ENCODE peak calls at places on chromosome X, in five cellular contexts. O, Q, S, M and I are unnamed samples.

GRCh38 chrX:73849054-73849453 is 286.1 kb downstream of the CHIC1 start:
- DNase-seq in O (no peak), Q (no peak), S (no peak), M (no peak), I (no peak)

GRCh38 chrX:36640232-36640631 is 367.9 kb upstream of the FAM47C start:
- DNase-seq in O (no peak), Q (no peak), S (no peak), M (no peak), I (no peak)

GRCh38 chrX:122220644-122221373 is 963.3 kb upstream of the GRIA3 start:
- DNase-seq in O (peak), Q (no peak), S (no peak), M (no peak), I (no peak)

GRCh38 chrX:153794897-153795816 is 689 bp downstream of the SSR4 start:
- DNase-seq in O (no peak), Q (peak), S (no peak), M (no peak), I (no peak)

GRCh38 chrX:103780701-103781402 is 4.2 kb downstream of the PLP1 start:
- DNase-seq in O (no peak), Q (no peak), S (no peak), M (no peak), I (no peak)

GRCh38 chrX:132292753-132293152 is 73.5 kb upstream of the RAP2C start:
- DNase-seq in O (peak), Q (peak), S (peak), M (peak), I (peak)

GRCh38 chrX:149512225-149512885 is 7.2 kb upstream of the IDS start:
- DNase-seq in O (peak), Q (peak), S (peak), M (peak), I (peak)

GRCh38 chrX:104254442-104255115 is at the start of gene ESX1:
- DNase-seq in O (peak), Q (peak), S (peak), M (peak), I (no peak)

GRCh38 chrX:46903458-46904242 is 8.6 kb upstream of the JADE3 start:
- DNase-seq in O (peak), Q (peak), S (peak), M (peak), I (peak)

GRCh38 chrX:64698317-64698716 is 277.9 kb downstream of the ZC4H2 start:
- DNase-seq in O (no peak), Q (no peak), S (no peak), M (no peak), I (no peak)

GRCh38 chrX:79290596-79290995 is 76.5 kb downstream of the ITM2A start:
- DNase-seq in O (no peak), Q (no peak), S (no peak), M (no peak), I (no peak)

GRCh38 chrX:132023896-132024386 is 839 bp downstream of the STK26 start:
- DNase-seq in O (no peak), Q (no peak), S (no peak), M (no peak), I (peak)

GRCh38 chrX:120299928-120300327 is 11.3 kb downstream of the TMEM255A start:
- DNase-seq in O (peak), Q (no peak), S (no peak), M (no peak), I (no peak)

GRCh38 chrX:20001615-20002014 is 10.8 kb upstream of the BCLAF3 start:
- DNase-seq in O (peak), Q (no peak), S (no peak), M (no peak), I (no peak)

GRCh38 chrX:34555481-34555880 is 101.6 kb downstream of the TMEM47 start:
- DNase-seq in O (no peak), Q (no peak), S (no peak), M (no peak), I (no peak)

GRCh38 chrX:153687121-153688039 is at the start of gene SLC6A8:
- DNase-seq in O (peak), Q (peak), S (peak), M (peak), I (peak)

GRCh38 chrX:149073464-149073863 is 431.6 kb downstream of the IDS start:
- DNase-seq in O (no peak), Q (peak), S (peak), M (no peak), I (no peak)

GRCh38 chrX:129953334-129953648 is 29.1 kb upstream of the BCORL1 start:
- DNase-seq in O (peak), Q (no peak), S (no peak), M (no peak), I (no peak)
- H3K4me3 ChIP-seq in O (no peak), Q (no peak), S (peak), M (no peak), I (no peak)

DNA sequence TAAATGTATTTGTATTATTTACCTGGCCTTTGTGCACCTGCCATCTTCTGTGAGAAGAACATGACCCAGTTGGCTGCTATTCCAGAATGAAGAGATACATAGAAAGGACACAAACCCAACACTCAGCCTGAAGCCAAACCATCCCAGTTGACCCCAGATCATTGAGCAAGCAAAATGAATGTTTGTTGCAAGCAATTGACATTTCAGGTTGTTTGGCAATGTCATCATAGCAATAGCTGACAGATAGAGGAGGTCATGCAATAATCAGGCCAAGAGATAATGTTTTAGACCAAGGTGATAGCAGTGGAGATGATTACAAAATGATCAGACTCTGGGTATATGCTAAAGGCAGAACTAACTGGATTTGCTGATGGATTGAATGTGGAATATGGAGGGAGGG is 71.2 kb upstream of the TMEM164 start:
- DNase-seq in O (no peak), Q (no peak), S (no peak), M (no peak), I (no peak)
- H3K4me3 ChIP-seq in O (no peak), Q (no peak), S (no peak), M (no peak), I (no peak)

DNA sequence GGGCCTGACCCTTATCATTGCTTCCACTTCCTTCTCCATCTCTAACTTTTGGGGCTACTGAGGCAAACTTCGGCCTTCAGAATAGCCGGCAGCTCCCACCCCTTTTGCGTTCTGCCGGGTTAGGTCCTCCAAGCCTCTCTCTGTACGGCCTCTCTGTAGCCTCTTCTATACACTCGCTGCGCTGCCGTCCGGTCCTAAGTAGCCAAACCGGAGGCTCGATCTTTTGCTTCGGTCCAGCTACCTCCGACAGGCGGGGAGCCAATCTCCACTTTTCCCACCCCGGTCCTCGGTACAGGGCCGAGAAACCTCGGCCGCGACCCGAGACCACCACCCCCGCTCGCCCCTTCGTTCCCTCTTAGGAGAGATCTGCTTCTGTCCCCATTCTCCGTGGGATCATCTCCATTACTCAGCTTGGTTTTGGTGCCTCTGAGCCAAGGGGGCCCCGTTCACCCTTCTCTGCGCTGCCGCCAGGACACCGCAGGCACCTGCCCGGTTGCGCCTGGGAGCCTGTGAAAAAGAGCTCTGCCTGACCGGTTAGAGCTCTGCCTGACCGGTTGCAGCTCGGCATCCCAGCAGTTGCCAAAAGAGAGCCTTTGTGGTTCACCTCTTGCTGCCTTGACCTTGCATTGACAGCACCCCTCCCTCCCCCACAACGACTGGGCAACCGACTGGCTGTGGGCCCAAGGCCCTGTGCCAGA is 1.0 kb upstream of the HTR2C start:
- DNase-seq in O (peak), Q (no peak), S (no peak), M (no peak), I (no peak)
- H3K4me3 ChIP-seq in O (no peak), Q (no peak), S (no peak), M (no peak), I (no peak)

DNA sequence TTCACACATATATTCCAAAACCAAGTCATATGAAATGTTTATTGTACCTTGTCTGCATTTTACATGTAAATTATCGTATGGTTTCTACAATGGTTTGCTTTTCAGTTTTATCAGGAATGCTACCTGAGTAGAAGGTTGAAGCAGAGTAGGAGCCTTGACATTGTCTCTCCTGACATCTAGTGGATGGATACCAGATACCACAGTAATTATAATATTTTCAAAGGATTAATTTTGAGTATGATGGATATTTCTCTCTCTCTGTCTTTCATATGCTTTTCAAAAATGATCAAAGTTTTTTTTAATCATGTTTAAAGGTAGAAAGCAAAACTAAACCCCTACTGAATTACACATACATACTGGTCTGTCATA is 109.4 kb upstream of the KLHL13 start:
- DNase-seq in O (no peak), Q (peak), S (peak), M (no peak), I (peak)
- H3K4me3 ChIP-seq in O (no peak), Q (no peak), S (no peak), M (no peak), I (no peak)

GRCh38 chrX:151402719-151403390 is 5.8 kb downstream of the VMA21 start:
- DNase-seq in O (no peak), Q (no peak), S (no peak), M (no peak), I (peak)

GRCh38 chrX:151396827-151397740 is at the start of gene VMA21:
- DNase-seq in O (peak), Q (peak), S (peak), M (peak), I (peak)

GRCh38 chrX:151397741-151398070 is 700 bp downstream of the VMA21 start:
- DNase-seq in O (no peak), Q (no peak), S (peak), M (peak), I (no peak)

GRCh38 chrX:151396042-151396826 is 772 bp upstream of the VMA21 start:
- DNase-seq in O (no peak), Q (peak), S (peak), M (peak), I (peak)

GRCh38 chrX:151398346-151398745 is 1.3 kb downstream of the VMA21 start:
- DNase-seq in O (no peak), Q (no peak), S (no peak), M (no peak), I (no peak)
- H3K4me3 ChIP-seq in O (peak), Q (peak), S (no peak), M (no peak), I (no peak)

DNA sequence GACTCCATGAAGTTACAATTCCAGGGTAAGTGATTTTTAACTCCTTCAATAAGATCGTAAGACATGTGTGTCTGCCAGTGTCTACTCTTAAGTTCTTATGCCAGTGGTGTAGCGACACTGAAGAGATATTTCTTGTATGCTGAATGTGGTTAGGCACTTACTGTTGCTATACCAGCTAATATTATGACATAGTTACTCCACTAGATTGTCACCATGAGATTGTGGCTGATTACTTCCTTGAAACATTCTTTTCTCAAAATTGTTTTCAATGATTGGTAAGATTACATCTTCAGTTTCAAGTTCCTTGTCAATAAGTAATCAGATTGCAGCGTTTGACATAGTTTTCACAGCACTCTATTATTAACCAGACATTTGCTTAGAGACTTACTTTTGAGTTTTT is 60.6 kb upstream of the PAGE5 start:
- DNase-seq in O (no peak), Q (no peak), S (no peak), M (no peak), I (no peak)
- H3K4me3 ChIP-seq in O (peak), Q (peak), S (no peak), M (no peak), I (no peak)

GRCh38 chrX:2931612-2932011 is 2.5 kb upstream of the ARSD start:
- DNase-seq in O (peak), Q (no peak), S (no peak), M (no peak), I (no peak)

GRCh38 chrX:2926664-2927275 is 2.4 kb downstream of the ARSD start:
- DNase-seq in O (no peak), Q (no peak), S (no peak), M (no peak), I (no peak)

GRCh38 chrX:2928583-2929434 is at the start of gene ARSD:
- DNase-seq in O (peak), Q (peak), S (peak), M (peak), I (peak)

GRCh38 chrX:2931155-2931554 is 2.0 kb upstream of the ARSD start:
- DNase-seq in O (no peak), Q (no peak), S (no peak), M (no peak), I (no peak)

GRCh38 chrX:2928127-2928582 is 984 bp downstream of the ARSD start:
- DNase-seq in O (no peak), Q (peak), S (no peak), M (no peak), I (peak)
- H3K4me3 ChIP-seq in O (peak), Q (peak), S (peak), M (peak), I (peak)

DNA sequence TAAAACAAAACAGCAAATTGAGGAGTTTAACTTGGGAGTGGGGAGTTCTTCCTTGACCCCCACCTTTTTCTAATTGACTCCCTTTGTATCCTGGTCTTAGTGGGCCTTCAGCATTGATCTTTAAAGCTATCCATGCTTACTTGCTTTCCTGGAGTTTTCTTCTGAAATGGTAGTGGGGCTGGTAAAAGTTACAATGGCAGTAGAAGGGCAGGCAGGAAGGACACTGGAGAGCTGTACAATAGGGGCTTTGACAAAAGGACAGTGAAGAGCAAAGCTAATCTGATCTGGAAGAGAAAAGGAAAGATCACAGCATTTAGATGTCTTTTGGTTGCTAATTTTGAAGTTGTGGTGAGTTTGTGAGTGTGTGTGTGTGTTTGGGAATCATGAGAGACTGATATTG is 111.5 kb downstream of the MID1 start:
- DNase-seq in O (no peak), Q (no peak), S (no peak), M (no peak), I (no peak)
- H3K4me3 ChIP-seq in O (no peak), Q (no peak), S (no peak), M (no peak), I (no peak)

GRCh38 chrX:40003982-40004535 is 93.7 kb downstream of the BCOR start:
- DNase-seq in O (peak), Q (no peak), S (no peak), M (no peak), I (no peak)

GRCh38 chrX:40004916-40005289 is 92.9 kb downstream of the BCOR start:
- DNase-seq in O (peak), Q (no peak), S (no peak), M (no peak), I (no peak)

GRCh38 chrX:40006025-40007017 is 91.4 kb downstream of the BCOR start:
- DNase-seq in O (peak), Q (peak), S (no peak), M (no peak), I (peak)

GRCh38 chrX:40007136-40007535 is 90.6 kb downstream of the BCOR start:
- DNase-seq in O (peak), Q (peak), S (no peak), M (no peak), I (no peak)

DNA sequence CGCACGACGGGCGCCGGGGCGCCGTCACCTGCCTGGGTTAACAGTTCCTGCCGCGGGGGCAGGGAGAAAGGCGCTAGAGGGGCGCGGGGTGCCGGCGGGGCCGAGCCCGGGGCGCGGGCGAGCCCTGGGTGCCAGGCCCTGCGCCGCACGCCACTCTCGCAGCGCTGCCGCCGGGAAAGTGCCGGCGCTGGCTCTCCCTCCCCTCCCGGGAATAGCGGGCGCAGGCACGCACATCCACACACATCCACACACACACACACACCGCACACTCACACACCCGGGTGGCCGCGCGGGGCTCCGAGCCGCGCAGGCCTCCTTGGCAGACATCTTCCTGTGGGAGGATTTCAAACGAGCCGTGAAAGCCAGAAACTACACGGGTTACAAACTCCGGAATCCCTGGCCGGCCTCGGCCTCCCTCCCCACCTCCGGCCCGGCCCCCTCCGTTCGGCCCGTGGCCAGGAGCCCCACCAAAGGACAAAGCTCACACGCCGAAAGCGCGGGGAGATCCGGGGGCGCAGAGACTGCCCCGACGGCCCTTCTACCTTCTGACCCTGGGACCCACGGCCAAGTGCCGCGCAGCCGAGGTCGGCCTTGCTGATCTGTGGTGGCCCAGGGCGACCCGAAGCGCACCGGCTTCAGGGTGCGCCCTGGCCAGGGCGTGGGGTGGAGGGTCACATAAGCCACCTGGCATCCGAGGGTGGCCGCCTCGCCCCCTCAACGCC is 92.3 kb downstream of the BCOR start:
- DNase-seq in O (peak), Q (no peak), S (no peak), M (no peak), I (no peak)
- H3K4me3 ChIP-seq in O (peak), Q (no peak), S (no peak), M (no peak), I (no peak)

GRCh38 chrX:152639426-152639825 is 1.7 kb downstream of the GABRQ start:
- DNase-seq in O (no peak), Q (no peak), S (no peak), M (no peak), I (no peak)

GRCh38 chrX:152637649-152638442 is at the start of gene GABRQ:
- DNase-seq in O (peak), Q (peak), S (peak), M (peak), I (peak)

GRCh38 chrX:152640039-152640818 is 2.5 kb downstream of the GABRQ start:
- DNase-seq in O (no peak), Q (no peak), S (no peak), M (no peak), I (no peak)

GRCh38 chrX:152635941-152636340 is 1.8 kb upstream of the GABRQ start:
- DNase-seq in O (peak), Q (peak), S (peak), M (peak), I (peak)

DNA sequence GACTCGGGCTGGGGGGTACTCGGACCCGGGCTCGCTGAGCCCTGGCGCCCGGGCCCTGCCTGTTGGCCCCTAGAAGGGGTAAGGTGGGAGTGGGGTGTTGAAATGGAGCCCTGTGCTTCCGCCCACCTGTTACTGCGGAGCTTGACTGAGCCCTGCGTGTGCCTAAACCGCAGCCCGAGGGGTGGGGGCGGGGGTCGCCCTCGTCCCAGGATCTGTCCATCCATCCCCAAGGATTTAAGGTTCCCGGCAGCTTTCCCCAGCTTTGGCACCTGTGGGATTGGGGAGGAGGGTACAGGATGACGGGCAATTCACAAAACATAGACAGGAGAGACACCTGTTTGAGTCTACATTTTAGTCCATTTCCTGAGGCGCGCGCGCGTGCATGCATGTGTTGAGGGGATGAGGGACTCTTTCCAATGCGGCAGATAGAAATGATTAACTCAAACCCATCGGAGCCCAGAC is 779 bp downstream of the GABRQ start:
- DNase-seq in O (no peak), Q (no peak), S (no peak), M (no peak), I (no peak)
- H3K4me3 ChIP-seq in O (peak), Q (no peak), S (no peak), M (no peak), I (no peak)